ENCODE peak calls at places on chromosomes 16 and 17, in four cellular contexts. W, O, I and F are unnamed samples.

GRCh38 chr17:14318109-14318905 is 17.4 kb downstream of the HS3ST3B1 start:
- DNase-seq in O (no peak), I (no peak), W (no peak), F (no peak)

GRCh38 chr17:5364156-5364555 is 55.3 kb downstream of the NUP88 start:
- DNase-seq in O (no peak), I (no peak), W (no peak), F (peak; percentile 73)

GRCh38 chr17:47946929-47947397 is 5.6 kb downstream of the PNPO start:
- DNase-seq in I (peak; percentile 94), O (peak; percentile 66), W (no peak), F (peak; percentile 81)

GRCh38 chr16:80804451-80805383 is at the start of gene CDYL2:
- DNase-seq in O (peak; percentile 48), W (no peak), I (peak; percentile 49), F (peak; percentile 31)

GRCh38 chr17:1412185-1413110 is 12.4 kb upstream of the YWHAE start:
- DNase-seq in I (no peak), W (no peak), O (no peak), F (peak; percentile 50)

GRCh38 chr17:8375738-8376259 is 705 bp downstream of the KRABD2 start:
- DNase-seq in I (peak; percentile 40), W (no peak), O (no peak), F (no peak)

GRCh38 chr17:1147664-1148063 is 32.1 kb downstream of the ABR start:
- DNase-seq in W (no peak), I (peak; percentile 91), O (no peak), F (peak; percentile 53)

GRCh38 chr17:12512712-12513355 is 152.9 kb upstream of the MYOCD start:
- DNase-seq in I (no peak), O (no peak), W (no peak), F (peak; percentile 14)

GRCh38 chr17:44901323-44901965 is 2.2 kb upstream of the EFTUD2 start:
- DNase-seq in W (no peak), I (no peak), O (no peak), F (peak; percentile 63)

GRCh38 chr17:42422958-42423712 is at the start of gene CAVIN1:
- DNase-seq in O (peak; percentile 100), W (no peak), I (peak; percentile 95), F (peak; percentile 98)

GRCh38 chr17:48579738-48580543 is 1.8 kb upstream of the HOXB4 start:
- DNase-seq in W (no peak), O (no peak), I (no peak), F (no peak)

GRCh38 chr16:12601290-12601900 is 202.3 kb downstream of the CPPED1 start:
- DNase-seq in W (no peak), I (no peak), O (no peak), F (no peak)

GRCh38 chr17:1473841-1474240 is 17.8 kb upstream of the CRK start:
- DNase-seq in O (no peak), I (no peak), W (no peak), F (no peak)

GRCh38 chr17:67548693-67549092 is 169.0 kb upstream of the NOL11 start:
- DNase-seq in O (no peak), W (no peak), I (no peak), F (no peak)

GRCh38 chr17:50608700-50609375 is 25.8 kb upstream of the ABCC3 start:
- DNase-seq in O (no peak), W (no peak), I (no peak), F (no peak)

GRCh38 chr17:74713199-74713755 is 554 bp upstream of the CD300LF start:
- DNase-seq in I (no peak), O (no peak), W (no peak), F (no peak)

GRCh38 chr17:32445075-32445427 is 741 bp downstream of the PSMD11 start:
- DNase-seq in O (no peak), I (peak; percentile 52), W (no peak), F (peak; percentile 57)

GRCh38 chr17:48542956-48543853 is 1.7 kb downstream of the HOXB2 start:
- DNase-seq in I (peak; percentile 62), W (no peak), O (peak; percentile 47), F (peak; percentile 66)

GRCh38 chr16:89858973-89859808 is 14.2 kb upstream of the TCF25 start:
- DNase-seq in O (no peak), I (no peak), W (no peak), F (no peak)

GRCh38 chr17:38333635-38334295 is 10.0 kb downstream of the GPR179 start:
- DNase-seq in W (no peak), I (peak; percentile 46), O (no peak), F (peak; percentile 32)

GRCh38 chr17:47959825-47960655 is 2.4 kb upstream of the PRR15L start:
- DNase-seq in O (no peak), I (peak; percentile 92), W (no peak), F (no peak)

GRCh38 chr17:52470553-52470952 is 312.0 kb upstream of the CA10 start:
- DNase-seq in I (no peak), W (no peak), O (no peak), F (no peak)

GRCh38 chr17:1485311-1485747 is 7.2 kb downstream of the MYO1C start:
- DNase-seq in O (peak; percentile 76), W (no peak), I (peak; percentile 61), F (no peak)

GRCh38 chr16:12199524-12199923 is 223.0 kb downstream of the SNX29 start:
- DNase-seq in W (no peak), O (no peak), I (no peak), F (no peak)

GRCh38 chr17:75843577-75844529 is at the start of gene UNC13D:
- DNase-seq in O (no peak), W (no peak), I (peak; percentile 60), F (no peak)

GRCh38 chr17:42270596-42270995 is 5.6 kb downstream of the STAT5B start:
- DNase-seq in I (no peak), O (no peak), W (no peak), F (no peak)

GRCh38 chr17:72421128-72422092 is 300.6 kb downstream of the SOX9 start:
- DNase-seq in I (peak; percentile 82), O (no peak), W (peak; percentile 89), F (peak; percentile 94)

GRCh38 chr17:55160501-55160900 is 104.3 kb upstream of the HLF start:
- DNase-seq in I (no peak), O (no peak), W (no peak), F (no peak)

GRCh38 chr17:15981208-15981607 is 18.3 kb downstream of the ZSWIM7 start:
- DNase-seq in I (no peak), O (no peak), W (peak; percentile 45), F (no peak)

GRCh38 chr17:1312261-1312870 is 32.9 kb downstream of the TRARG1 start:
- DNase-seq in I (no peak), W (no peak), O (no peak), F (no peak)

GRCh38 chr17:8753136-8753975 is 5.0 kb downstream of the SPDYE4 start:
- DNase-seq in O (no peak), W (no peak), I (no peak), F (no peak)

GRCh38 chr17:29760279-29760721 is 137.6 kb upstream of the CORO6 start:
- DNase-seq in O (no peak), I (no peak), W (peak; percentile 66), F (peak; percentile 41)

GRCh38 chr16:66478733-66479511 is 51.8 kb downstream of the BEAN1 start:
- DNase-seq in O (peak; percentile 73), I (peak; percentile 83), W (peak; percentile 40), F (peak; percentile 62)

GRCh38 chr17:60355663-60356594 is 36.0 kb downstream of the USP32 start:
- DNase-seq in I (no peak), O (no peak), W (no peak), F (no peak)

GRCh38 chr16:88651276-88651988 is 579 bp upstream of the CYBA start:
- DNase-seq in I (peak; percentile 70), O (peak; percentile 48), W (peak; percentile 85), F (no peak)

DNA sequence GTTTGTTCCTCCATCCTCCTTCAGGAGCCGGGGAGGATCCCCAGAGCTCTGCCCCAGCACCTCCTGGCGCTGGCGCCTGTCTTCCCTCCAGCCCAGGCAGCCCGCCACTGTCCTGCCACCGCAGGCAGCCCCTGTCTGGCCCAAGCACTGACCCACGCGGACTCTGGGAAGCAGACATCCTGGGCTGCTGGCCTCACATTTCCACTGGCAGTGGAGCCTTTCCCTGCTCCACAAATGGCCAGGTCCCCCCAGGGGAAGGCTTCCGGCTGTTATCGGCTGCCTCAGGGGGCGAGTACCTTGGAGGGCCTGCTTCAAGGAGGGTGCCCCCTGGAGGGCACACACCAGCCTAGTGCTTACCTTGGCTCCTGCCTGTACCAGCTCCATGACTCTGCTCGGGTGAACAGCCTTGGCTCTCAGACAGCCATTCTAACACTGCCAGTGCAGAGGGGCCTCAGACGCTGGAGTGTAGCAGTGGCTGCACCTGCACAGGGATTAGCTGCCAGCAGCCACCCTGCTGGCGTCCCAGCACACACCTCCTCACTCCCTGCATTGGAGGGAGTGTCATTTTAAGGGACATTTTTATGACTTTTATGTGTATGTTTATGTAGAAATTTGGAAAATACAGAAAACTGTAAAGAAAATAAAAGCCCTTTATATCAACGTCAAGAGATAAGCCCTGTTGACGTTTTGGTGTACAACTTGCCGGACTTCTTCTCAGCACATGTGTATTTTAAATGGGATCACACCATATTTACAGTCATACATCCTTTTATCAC is 21.0 kb downstream of the ACE start:
- DNase-seq in O (no peak), W (no peak), I (no peak), F (no peak)
- TF ChIP-seq CTCF in O (peak; percentile 17), W (peak; percentile 40), I (no peak), F (peak; percentile 22)

DNA sequence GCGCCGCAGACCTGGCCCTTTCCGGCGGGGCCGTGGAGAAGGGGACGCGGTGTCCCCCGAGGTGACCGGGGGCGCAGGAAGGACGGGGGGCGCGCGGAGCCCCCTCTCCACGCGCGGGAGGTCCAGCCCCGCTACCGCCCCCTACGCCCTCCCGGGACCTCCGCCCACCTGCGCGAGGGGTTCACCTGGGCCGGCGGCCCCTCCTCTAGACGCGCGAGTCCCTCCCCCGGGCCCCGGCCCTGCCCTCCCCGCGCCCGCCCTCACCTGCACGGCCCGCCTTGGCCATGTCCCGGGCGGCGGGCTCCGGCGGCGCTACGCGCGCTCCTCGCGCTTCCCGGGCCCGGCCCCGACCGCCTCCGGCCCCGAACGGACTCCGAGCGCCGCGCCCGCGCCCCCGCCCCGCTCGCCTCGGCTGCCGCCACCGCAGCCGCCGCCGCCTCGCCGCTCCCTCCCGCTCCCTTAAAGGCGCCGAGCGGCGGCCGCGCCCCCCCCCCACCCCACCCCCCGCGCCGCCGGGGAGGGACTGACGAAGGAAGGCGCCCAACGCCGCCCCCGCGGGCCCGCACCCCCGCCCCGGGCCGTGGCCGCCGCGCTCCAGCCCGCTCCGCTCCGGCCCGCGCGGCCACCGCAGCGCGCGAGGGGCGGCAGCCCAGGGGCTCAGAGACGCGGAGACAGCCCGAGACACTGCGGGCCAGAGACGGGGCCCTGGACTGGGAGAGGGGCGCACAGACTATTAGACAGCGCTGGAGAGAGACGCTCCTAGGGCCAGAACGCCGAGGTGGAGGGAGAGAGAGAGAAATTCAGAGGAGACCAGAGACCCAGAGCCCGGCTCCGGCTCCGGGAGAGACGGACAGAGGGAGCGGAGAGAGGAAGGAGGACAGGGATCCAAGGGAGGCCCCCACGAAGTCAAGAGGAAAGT is at the start of gene PITPNM3:
- DNase-seq in W (no peak), I (peak; percentile 42), O (no peak), F (no peak)
- H3K4me3 ChIP-seq in W (no peak within 1 kb of the TSS), I (peak within 1 kb of the TSS; percentile 61), O (peak within 1 kb of the TSS; percentile 67), F (peak within 1 kb of the TSS; percentile 43)

DNA sequence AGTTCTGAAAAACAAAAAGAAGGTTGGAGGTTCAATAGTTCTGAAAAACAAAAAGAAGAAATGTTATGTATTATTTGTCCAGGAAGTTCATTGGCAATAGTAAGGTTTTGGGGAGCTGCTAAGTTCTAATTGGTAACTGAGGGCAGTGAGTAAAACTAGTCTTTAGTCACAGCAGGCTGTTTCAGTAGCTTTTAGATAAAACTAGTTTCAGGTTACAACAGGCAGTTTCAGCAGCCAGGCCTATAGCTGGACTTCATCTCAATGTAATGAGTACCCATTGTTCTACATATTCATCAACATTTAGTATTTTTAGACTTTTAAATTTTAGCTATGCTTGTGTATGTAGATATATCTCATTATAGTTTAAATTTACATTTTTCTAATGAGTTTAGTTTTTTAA is 639.3 kb downstream of the TOX3 start:
- DNase-seq in W (no peak), I (no peak), O (no peak), F (no peak)
- TF ChIP-seq CTCF in W (no peak), I (no peak), O (no peak), F (no peak)

GRCh38 chr16:58464047-58464915 is 35.7 kb upstream of the NDRG4 start:
- DNase-seq in W (no peak), I (no peak), O (peak; percentile 53), F (no peak)
- H3K4me3 ChIP-seq in W (no peak overlapping the region), I (peak overlapping the region; percentile 24), O (peak overlapping the region; percentile 79), F (peak overlapping the region; percentile 28)